ENCODE peak calls at places on chromosomes 4 and X, in five cellular contexts. Y is uterus, A is NCI-H1694, S is renal cortical epithelial cell, H is choroid plexus epithelial cell. Q is an unnamed sample.

GRCh38 chr4:140255919-140256318 is 101.9 kb upstream of the MAML3 start:
- DNase-seq in Y (no peak), A (no peak), S (no peak), H (no peak), Q (no peak)

GRCh38 chrX:153499876-153500275 is 5.1 kb downstream of the BGN start:
- DNase-seq in Y (no peak), A (no peak), S (no peak), H (no peak), Q (no peak)

GRCh38 chrX:150094996-150095395 is 156.7 kb upstream of the EOLA2 start:
- DNase-seq in Y (no peak), A (no peak), S (no peak), H (no peak), Q (no peak)

GRCh38 chr4:4456351-4456750 is 69.4 kb downstream of the NSG1 start:
- DNase-seq in Y (no peak), A (no peak), S (peak; percentile 52), H (peak; percentile 69), Q (no peak)

GRCh38 chr4:99710681-99711345 is 53.2 kb upstream of the C4orf54 start:
- DNase-seq in Y (no peak), A (no peak), S (peak; percentile 92), H (no peak), Q (no peak)

GRCh38 chr4:87240341-87240740 is 19.9 kb upstream of the KLHL8 start:
- DNase-seq in Y (no peak), A (no peak), S (peak; percentile 77), H (no peak), Q (no peak)

GRCh38 chr4:140866492-140867005 is 110.4 kb upstream of the TBC1D9 start:
- DNase-seq in Y (no peak), A (no peak), S (no peak), H (no peak), Q (no peak)

GRCh38 chr4:3513807-3514206 is 18.4 kb downstream of the LRPAP1 start:
- DNase-seq in Y (no peak), A (no peak), S (no peak), H (no peak), Q (no peak)

GRCh38 chr4:119666653-119667091 is 38.1 kb upstream of the PDE5A start:
- DNase-seq in Y (no peak), A (no peak), S (no peak), H (no peak), Q (no peak)

GRCh38 chr4:100075486-100076270 is 114.6 kb downstream of the DDIT4L start:
- DNase-seq in Y (no peak), A (no peak), S (no peak), H (no peak), Q (no peak)

GRCh38 chrX:120664081-120664480 is 34.2 kb upstream of the C1GALT1C1 start:
- DNase-seq in Y (no peak), A (peak; percentile 55), S (peak; percentile 26), H (peak; percentile 46), Q (no peak)

GRCh38 chr4:100287569-100287968 is 97.3 kb upstream of the DDIT4L start:
- DNase-seq in Y (no peak), A (no peak), S (no peak), H (no peak), Q (no peak)

Q was measured in sciatic nerve.